ENCODE peak calls at places on chromosomes 3 and 15, in five cellular contexts. One of them, this sample, is unnamed.

GRCh38 chr15:76285241-76285825 is 25.9 kb downstream of the ETFA start:
- DNase-seq in EH: peak; percentile 29
- DNase-seq in NCI-H524: peak; percentile 14
- DNase-seq in stimulated activated CD4-positive, alpha-beta T cell treated with anti-CD3 and anti-CD28 coated beads, Interleukin-4, amount 100 ng/mL, for 1 hour: no peak
- DNase-seq in stimulated activated CD8-positive, alpha-beta memory T cell treated with anti-CD3 and anti-CD28 coated beads, Interleukin-7, amount 100 ng/mL, for 4 hours: no peak
- DNase-seq in this sample: no peak

GRCh38 chr3:46705751-46706572 is 4.8 kb downstream of the TMIE start:
- DNase-seq in stimulated activated CD8-positive, alpha-beta memory T cell treated with anti-CD3 and anti-CD28 coated beads, Interleukin-7, amount 100 ng/mL, for 4 hours: no peak
- DNase-seq in stimulated activated CD4-positive, alpha-beta T cell treated with anti-CD3 and anti-CD28 coated beads, Interleukin-4, amount 100 ng/mL, for 1 hour: no peak
- DNase-seq in NCI-H524: no peak
- DNase-seq in EH: peak; percentile 90
- DNase-seq in this sample: no peak

GRCh38 chr15:31480356-31481058 is 153.9 kb downstream of the KLF13 start:
- DNase-seq in stimulated activated CD8-positive, alpha-beta memory T cell treated with anti-CD3 and anti-CD28 coated beads, Interleukin-7, amount 100 ng/mL, for 4 hours: no peak
- DNase-seq in EH: no peak
- DNase-seq in NCI-H524: peak; percentile 77
- DNase-seq in stimulated activated CD4-positive, alpha-beta T cell treated with anti-CD3 and anti-CD28 coated beads, Interleukin-4, amount 100 ng/mL, for 1 hour: no peak
- DNase-seq in this sample: no peak

GRCh38 chr3:113151475-113152031 is 59.8 kb upstream of the BOC start:
- DNase-seq in NCI-H524: no peak
- DNase-seq in EH: no peak
- DNase-seq in stimulated activated CD8-positive, alpha-beta memory T cell treated with anti-CD3 and anti-CD28 coated beads, Interleukin-7, amount 100 ng/mL, for 4 hours: no peak
- DNase-seq in stimulated activated CD4-positive, alpha-beta T cell treated with anti-CD3 and anti-CD28 coated beads, Interleukin-4, amount 100 ng/mL, for 1 hour: no peak
- DNase-seq in this sample: peak; percentile 55

GRCh38 chr3:32472716-32473115 is 29.9 kb downstream of the CMTM6 start:
- DNase-seq in NCI-H524: no peak
- DNase-seq in stimulated activated CD4-positive, alpha-beta T cell treated with anti-CD3 and anti-CD28 coated beads, Interleukin-4, amount 100 ng/mL, for 1 hour: no peak
- DNase-seq in EH: peak; percentile 40
- DNase-seq in stimulated activated CD8-positive, alpha-beta memory T cell treated with anti-CD3 and anti-CD28 coated beads, Interleukin-7, amount 100 ng/mL, for 4 hours: no peak
- DNase-seq in this sample: no peak

GRCh38 chr15:31367021-31367729 is 40.5 kb downstream of the KLF13 start:
- DNase-seq in stimulated activated CD4-positive, alpha-beta T cell treated with anti-CD3 and anti-CD28 coated beads, Interleukin-4, amount 100 ng/mL, for 1 hour: no peak
- DNase-seq in NCI-H524: no peak
- DNase-seq in EH: no peak
- DNase-seq in stimulated activated CD8-positive, alpha-beta memory T cell treated with anti-CD3 and anti-CD28 coated beads, Interleukin-7, amount 100 ng/mL, for 4 hours: no peak
- DNase-seq in this sample: no peak

GRCh38 chr15:33292718-33293307 is 18.0 kb upstream of the RYR3 start:
- DNase-seq in stimulated activated CD4-positive, alpha-beta T cell treated with anti-CD3 and anti-CD28 coated beads, Interleukin-4, amount 100 ng/mL, for 1 hour: peak; percentile 45
- DNase-seq in NCI-H524: peak; percentile 70
- DNase-seq in stimulated activated CD8-positive, alpha-beta memory T cell treated with anti-CD3 and anti-CD28 coated beads, Interleukin-7, amount 100 ng/mL, for 4 hours: no peak
- DNase-seq in EH: peak; percentile 63
- DNase-seq in this sample: peak; percentile 66

GRCh38 chr3:123353852-123354238 is 95.0 kb downstream of the ADCY5 start:
- DNase-seq in stimulated activated CD8-positive, alpha-beta memory T cell treated with anti-CD3 and anti-CD28 coated beads, Interleukin-7, amount 100 ng/mL, for 4 hours: no peak
- DNase-seq in EH: peak; percentile 66
- DNase-seq in NCI-H524: no peak
- DNase-seq in stimulated activated CD4-positive, alpha-beta T cell treated with anti-CD3 and anti-CD28 coated beads, Interleukin-4, amount 100 ng/mL, for 1 hour: no peak
- DNase-seq in this sample: no peak

GRCh38 chr3:28948685-28949084 is 332.2 kb upstream of the RBMS3 start:
- DNase-seq in stimulated activated CD4-positive, alpha-beta T cell treated with anti-CD3 and anti-CD28 coated beads, Interleukin-4, amount 100 ng/mL, for 1 hour: no peak
- DNase-seq in stimulated activated CD8-positive, alpha-beta memory T cell treated with anti-CD3 and anti-CD28 coated beads, Interleukin-7, amount 100 ng/mL, for 4 hours: no peak
- DNase-seq in NCI-H524: no peak
- DNase-seq in EH: no peak
- DNase-seq in this sample: no peak

GRCh38 chr3:167941234-167941995 is 154.3 kb downstream of the GOLIM4 start:
- DNase-seq in NCI-H524: no peak
- DNase-seq in stimulated activated CD4-positive, alpha-beta T cell treated with anti-CD3 and anti-CD28 coated beads, Interleukin-4, amount 100 ng/mL, for 1 hour: no peak
- DNase-seq in stimulated activated CD8-positive, alpha-beta memory T cell treated with anti-CD3 and anti-CD28 coated beads, Interleukin-7, amount 100 ng/mL, for 4 hours: no peak
- DNase-seq in EH: peak; percentile 69
- DNase-seq in this sample: peak; percentile 6

GRCh38 chr15:74543043-74543422 is 2.0 kb downstream of the ARID3B start:
- DNase-seq in EH: no peak
- DNase-seq in stimulated activated CD8-positive, alpha-beta memory T cell treated with anti-CD3 and anti-CD28 coated beads, Interleukin-7, amount 100 ng/mL, for 4 hours: no peak
- DNase-seq in stimulated activated CD4-positive, alpha-beta T cell treated with anti-CD3 and anti-CD28 coated beads, Interleukin-4, amount 100 ng/mL, for 1 hour: no peak
- DNase-seq in NCI-H524: no peak
- DNase-seq in this sample: no peak

GRCh38 chr3:14652-15051 is 181.9 kb upstream of the CHL1 start:
- DNase-seq in EH: no peak
- DNase-seq in NCI-H524: no peak
- DNase-seq in stimulated activated CD8-positive, alpha-beta memory T cell treated with anti-CD3 and anti-CD28 coated beads, Interleukin-7, amount 100 ng/mL, for 4 hours: no peak
- DNase-seq in stimulated activated CD4-positive, alpha-beta T cell treated with anti-CD3 and anti-CD28 coated beads, Interleukin-4, amount 100 ng/mL, for 1 hour: no peak
- DNase-seq in this sample: no peak

GRCh38 chr3:108223928-108224327 is 1.7 kb upstream of the IFT57 start:
- DNase-seq in stimulated activated CD4-positive, alpha-beta T cell treated with anti-CD3 and anti-CD28 coated beads, Interleukin-4, amount 100 ng/mL, for 1 hour: no peak
- DNase-seq in EH: peak; percentile 31
- DNase-seq in NCI-H524: no peak
- DNase-seq in stimulated activated CD8-positive, alpha-beta memory T cell treated with anti-CD3 and anti-CD28 coated beads, Interleukin-7, amount 100 ng/mL, for 4 hours: no peak
- DNase-seq in this sample: peak; percentile 4

GRCh38 chr3:186362409-186362757 is 349 bp upstream of the DGKG start:
- DNase-seq in stimulated activated CD4-positive, alpha-beta T cell treated with anti-CD3 and anti-CD28 coated beads, Interleukin-4, amount 100 ng/mL, for 1 hour: no peak
- DNase-seq in stimulated activated CD8-positive, alpha-beta memory T cell treated with anti-CD3 and anti-CD28 coated beads, Interleukin-7, amount 100 ng/mL, for 4 hours: no peak
- DNase-seq in NCI-H524: no peak
- DNase-seq in EH: no peak
- DNase-seq in this sample: no peak

This sample was measured in thyroid gland.